ENCODE peak calls at places on chromosome 19, in five cellular contexts. N is thoracic aorta, G is fibroblast of mammary gland, X is endothelial cell, E is H9. P is an unnamed sample.

GRCh38 chr19:1859319-1859718 is 4.1 kb downstream of the KLF16 start:
- DNase-seq in E (no peak), G (no peak), N (no peak), X (no peak), P (no peak)

GRCh38 chr19:49920624-49921363 is 8.2 kb upstream of the ATF5 start:
- DNase-seq in N (no peak), E (no peak), X (no peak), G (no peak), P (no peak)

GRCh38 chr19:13717194-13717643 is 47.1 kb upstream of the MRI1 start:
- DNase-seq in E (no peak), G (no peak), N (no peak), X (no peak), P (no peak)

GRCh38 chr19:2590630-2591399 is 111.7 kb downstream of the GNG7 start:
- DNase-seq in E (no peak), X (no peak), N (no peak), G (no peak), P (no peak)

GRCh38 chr19:43784981-43785808 is 4.4 kb upstream of the KCNN4 start:
- DNase-seq in E (peak; percentile 73), G (peak; percentile 81), X (peak; percentile 68), N (no peak), P (peak; percentile 72)

GRCh38 chr19:3661284-3662238 is 35.0 kb upstream of the CACTIN start:
- DNase-seq in N (no peak), X (no peak), E (no peak), G (no peak), P (no peak)

GRCh38 chr19:4660181-4660791 is 9.9 kb downstream of the MYDGF start:
- DNase-seq in X (peak; percentile 50), N (no peak), G (no peak), E (peak; percentile 83), P (no peak)

GRCh38 chr19:1296078-1296477 is 10.4 kb downstream of the EFNA2 start:
- DNase-seq in E (no peak), X (no peak), N (no peak), G (no peak), P (no peak)

GRCh38 chr19:56765107-56765506 is 75.4 kb downstream of the PEG3 start:
- DNase-seq in N (no peak), G (peak; percentile 7), E (no peak), X (no peak), P (peak; percentile 0)

GRCh38 chr19:48644839-48645651 is 942 bp downstream of the CA11 start:
- DNase-seq in N (no peak), G (peak; percentile 71), E (peak; percentile 82), X (peak; percentile 69), P (peak; percentile 72)

GRCh38 chr19:51138549-51138979 is 3.5 kb upstream of the SIGLEC7 start:
- DNase-seq in X (no peak), E (no peak), N (no peak), G (no peak), P (peak; percentile 71)

GRCh38 chr19:21921691-21922180 is 85.8 kb upstream of the ZNF43 start:
- DNase-seq in X (no peak), N (no peak), E (no peak), G (no peak), P (no peak)

GRCh38 chr19:14733574-14733973 is 43.7 kb downstream of the ZNF333 start:
- DNase-seq in E (no peak), X (no peak), N (no peak), G (no peak), P (no peak)

GRCh38 chr19:41912899-41913475 is 15.3 kb downstream of the ERFL start:
- DNase-seq in N (no peak), G (no peak), E (no peak), X (no peak), P (no peak)

GRCh38 chr19:4694211-4694987 is 24.3 kb upstream of the MYDGF start:
- DNase-seq in X (no peak), G (peak; percentile 99), E (no peak), N (no peak), P (peak; percentile 82)

GRCh38 chr19:49895566-49896297 is 955 bp downstream of the IL4I1 start:
- DNase-seq in X (no peak), E (no peak), G (no peak), N (no peak), P (no peak)

GRCh38 chr19:13849991-13850909 is 26.7 kb upstream of the NANOS3 start:
- DNase-seq in X (peak; percentile 81), G (peak; percentile 62), E (peak; percentile 81), N (no peak), P (peak; percentile 79)

GRCh38 chr19:32397736-32398135 is 7.8 kb upstream of the DPY19L3 start:
- DNase-seq in X (no peak), N (no peak), G (peak; percentile 90), E (no peak), P (peak; percentile 83)

GRCh38 chr19:2171349-2172145 is 7.8 kb downstream of the DOT1L start:
- DNase-seq in N (no peak), G (peak; percentile 47), X (peak; percentile 14), E (peak; percentile 71), P (peak; percentile 40)

GRCh38 chr19:47730910-47731309 is 14.4 kb upstream of the NOP53 start:
- DNase-seq in E (no peak), N (no peak), X (no peak), G (no peak), P (no peak)

GRCh38 chr19:50762554-50762953 is 7.7 kb upstream of the GPR32 start:
- DNase-seq in E (no peak), X (no peak), N (no peak), G (no peak), P (no peak)

GRCh38 chr19:39435499-39436349 is at the start of gene RPS16:
- DNase-seq in N (peak; percentile 89), E (peak; percentile 98), X (peak; percentile 97), G (peak; percentile 95), P (peak; percentile 98)
- TF ChIP-seq CTCF in N (no peak), E (no peak), X (no peak), G (no peak), P (no peak)

GRCh38 chr19:46373573-46374359 is 26.9 kb downstream of the PPP5C start:
- DNase-seq in X (no peak), E (peak; percentile 89), N (peak; percentile 57), G (peak; percentile 21), P (no peak)

GRCh38 chr19:46371371-46371901 is 24.5 kb downstream of the PPP5C start:
- DNase-seq in N (no peak), X (peak; percentile 52), G (no peak), E (no peak), P (no peak)

GRCh38 chr19:46374526-46375475 is 27.9 kb downstream of the PPP5C start:
- DNase-seq in E (peak; percentile 18), G (no peak), N (no peak), X (no peak), P (no peak)

GRCh38 chr19:46369817-46370216 is 22.9 kb downstream of the PPP5C start:
- DNase-seq in N (no peak), G (no peak), X (no peak), E (no peak), P (no peak)

GRCh38 chr19:46372901-46373572 is 26.1 kb downstream of the PPP5C start:
- DNase-seq in N (no peak), X (peak; percentile 43), E (peak; percentile 76), G (peak; percentile 62), P (no peak)
- TF ChIP-seq CTCF in N (peak; percentile 26), X (peak; percentile 35), E (peak; percentile 69), G (peak; percentile 39), P (peak; percentile 17)

GRCh38 chr19:55605207-55605636 is 225 bp upstream of the ZNF865 start:
- DNase-seq in G (peak; percentile 96), N (peak; percentile 91), E (peak; percentile 97), X (peak; percentile 97), P (peak; percentile 97)

GRCh38 chr19:55605637-55606470 is at the start of gene ZNF865:
- DNase-seq in E (peak; percentile 85), X (peak; percentile 71), N (no peak), G (peak; percentile 84), P (peak; percentile 87)

GRCh38 chr19:55603581-55604292 is 1.7 kb upstream of the ZNF865 start:
- DNase-seq in E (peak; percentile 85), G (no peak), N (no peak), X (no peak), P (no peak)

GRCh38 chr19:55606817-55607216 is 1.4 kb downstream of the ZNF865 start:
- DNase-seq in X (no peak), E (no peak), N (no peak), G (no peak), P (no peak)

DNA sequence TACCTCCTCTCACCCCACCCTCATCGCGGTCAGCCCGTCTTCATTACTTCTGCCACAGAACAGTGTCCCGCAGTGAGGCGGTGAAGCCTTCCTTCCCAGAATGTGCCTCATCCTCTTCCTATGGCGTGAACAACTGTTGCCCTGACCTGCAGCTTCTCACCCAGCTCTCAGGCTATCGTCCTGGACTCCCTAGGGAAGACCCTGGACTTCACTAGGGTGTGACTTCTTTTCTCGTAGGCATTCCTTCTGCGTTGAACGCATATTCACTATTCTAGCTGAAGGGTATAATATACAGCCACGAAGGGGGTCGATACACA is 982 bp downstream of the ZNF865 start:
- DNase-seq in N (no peak), E (no peak), G (no peak), X (no peak), P (no peak)
- TF ChIP-seq CTCF in N (no peak), E (no peak), G (no peak), X (no peak), P (no peak)

DNA sequence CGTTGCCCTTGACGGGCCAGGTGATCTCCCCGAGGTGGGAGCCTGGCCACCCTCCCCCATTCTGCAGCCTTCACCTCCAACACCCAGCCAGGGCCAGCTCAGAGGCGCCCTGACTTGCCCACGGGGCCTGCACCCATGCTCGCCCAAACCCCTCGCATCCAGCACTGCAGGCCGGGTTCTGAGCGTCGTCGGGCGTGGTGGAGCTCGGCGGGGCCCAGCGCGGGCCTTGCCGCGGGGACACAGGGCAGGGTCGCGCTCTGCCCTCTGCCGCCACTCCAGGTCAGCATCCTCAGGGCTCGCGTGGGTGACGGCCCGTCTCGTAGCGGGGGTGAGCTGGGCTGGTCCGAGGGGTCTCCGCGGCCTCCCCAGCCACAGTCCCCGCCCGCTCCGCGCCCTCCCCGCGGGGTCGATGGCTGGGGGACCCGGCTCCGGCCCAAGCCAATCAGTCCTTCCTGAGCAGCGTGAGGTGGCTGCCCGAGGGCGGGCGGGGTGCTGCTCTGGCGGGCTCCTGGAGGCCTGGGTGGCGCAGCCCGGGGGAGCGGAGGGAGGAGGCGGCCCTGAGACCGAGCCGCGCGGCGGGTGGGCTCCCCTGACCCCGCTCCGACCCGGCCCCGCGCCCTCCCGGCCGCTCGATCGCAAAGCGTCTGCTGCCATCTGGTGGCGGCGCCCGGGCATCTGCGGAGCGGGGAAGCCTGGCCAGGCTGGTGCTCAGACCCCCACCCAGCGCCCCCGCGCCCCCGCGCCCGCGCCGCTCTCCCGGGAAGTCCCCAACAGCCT is 61.4 kb downstream of the CCNE1 start:
- DNase-seq in G (no peak), E (peak; percentile 75), N (no peak), X (peak; percentile 76), P (peak; percentile 14)
- TF ChIP-seq CTCF in G (peak; percentile 30), E (peak; percentile 96), N (peak; percentile 82), X (peak; percentile 90), P (peak; percentile 66)

P was measured in fibroblast of villous mesenchyme.